ENCODE peak calls at places on chromosome 12, in nine cellular contexts. One of them, this sample, is unnamed.
A peak's percentile ranks its signal among the peaks of the same experiment; 100 is the strongest.

GRCh38 chr12:132631357-132632065 is 12.9 kb downstream of the P2RX2 start:
- DNase-seq in fibroblast of the aortic adventitia: no peak
- DNase-seq in stimulated activated CD8-positive, alpha-beta memory T cell treated with anti-CD3 and anti-CD28 coated beads, Interleukin-15, amount 100 ng/mL, for 24 hours: no peak
- DNase-seq in MM.1S: no peak
- DNase-seq in T-cell: no peak
- DNase-seq in AG10803: no peak
- DNase-seq in Ammon's horn: no peak
- DNase-seq in iris pigment epithelial cell: no peak
- DNase-seq in psoas muscle: no peak
- DNase-seq in this sample: no peak

GRCh38 chr12:85765443-85765842 is 70.8 kb downstream of the RASSF9 start:
- DNase-seq in fibroblast of the aortic adventitia: no peak
- DNase-seq in stimulated activated CD8-positive, alpha-beta memory T cell treated with anti-CD3 and anti-CD28 coated beads, Interleukin-15, amount 100 ng/mL, for 24 hours: no peak
- DNase-seq in MM.1S: no peak
- DNase-seq in T-cell: no peak
- DNase-seq in AG10803: no peak
- DNase-seq in Ammon's horn: no peak
- DNase-seq in iris pigment epithelial cell: no peak
- DNase-seq in psoas muscle: no peak
- DNase-seq in this sample: no peak

GRCh38 chr12:30026621-30027234 is 243.0 kb upstream of the TMTC1 start:
- DNase-seq in fibroblast of the aortic adventitia: peak; percentile 94
- DNase-seq in stimulated activated CD8-positive, alpha-beta memory T cell treated with anti-CD3 and anti-CD28 coated beads, Interleukin-15, amount 100 ng/mL, for 24 hours: no peak
- DNase-seq in MM.1S: no peak
- DNase-seq in T-cell: no peak
- DNase-seq in AG10803: peak; percentile 64
- DNase-seq in Ammon's horn: no peak
- DNase-seq in iris pigment epithelial cell: peak; percentile 88
- DNase-seq in psoas muscle: no peak
- DNase-seq in this sample: no peak

GRCh38 chr12:130421896-130422295 is 84.2 kb downstream of the PIWIL1 start:
- DNase-seq in fibroblast of the aortic adventitia: no peak
- DNase-seq in stimulated activated CD8-positive, alpha-beta memory T cell treated with anti-CD3 and anti-CD28 coated beads, Interleukin-15, amount 100 ng/mL, for 24 hours: no peak
- DNase-seq in MM.1S: no peak
- DNase-seq in T-cell: no peak
- DNase-seq in AG10803: no peak
- DNase-seq in Ammon's horn: no peak
- DNase-seq in iris pigment epithelial cell: no peak
- DNase-seq in psoas muscle: no peak
- DNase-seq in this sample: no peak

GRCh38 chr12:96989916-96990315 is 82.9 kb downstream of the NEDD1 start:
- DNase-seq in fibroblast of the aortic adventitia: no peak
- DNase-seq in stimulated activated CD8-positive, alpha-beta memory T cell treated with anti-CD3 and anti-CD28 coated beads, Interleukin-15, amount 100 ng/mL, for 24 hours: no peak
- DNase-seq in MM.1S: peak; percentile 44
- DNase-seq in T-cell: no peak
- DNase-seq in AG10803: no peak
- DNase-seq in Ammon's horn: no peak
- DNase-seq in iris pigment epithelial cell: peak; percentile 10
- DNase-seq in psoas muscle: no peak
- DNase-seq in this sample: no peak

GRCh38 chr12:19761465-19761864 is 322.2 kb downstream of the AEBP2 start:
- DNase-seq in fibroblast of the aortic adventitia: no peak
- DNase-seq in stimulated activated CD8-positive, alpha-beta memory T cell treated with anti-CD3 and anti-CD28 coated beads, Interleukin-15, amount 100 ng/mL, for 24 hours: no peak
- DNase-seq in MM.1S: no peak
- DNase-seq in T-cell: no peak
- DNase-seq in AG10803: no peak
- DNase-seq in Ammon's horn: no peak
- DNase-seq in iris pigment epithelial cell: peak; percentile 39
- DNase-seq in psoas muscle: no peak
- DNase-seq in this sample: no peak

GRCh38 chr12:53530056-53530455 is 22.8 kb upstream of the NPFF start:
- DNase-seq in fibroblast of the aortic adventitia: no peak
- DNase-seq in stimulated activated CD8-positive, alpha-beta memory T cell treated with anti-CD3 and anti-CD28 coated beads, Interleukin-15, amount 100 ng/mL, for 24 hours: no peak
- DNase-seq in MM.1S: no peak
- DNase-seq in T-cell: no peak
- DNase-seq in AG10803: no peak
- DNase-seq in Ammon's horn: no peak
- DNase-seq in iris pigment epithelial cell: no peak
- DNase-seq in psoas muscle: no peak
- DNase-seq in this sample: no peak

GRCh38 chr12:5887758-5888157 is 57.3 kb downstream of the ANO2 start:
- DNase-seq in fibroblast of the aortic adventitia: no peak
- DNase-seq in stimulated activated CD8-positive, alpha-beta memory T cell treated with anti-CD3 and anti-CD28 coated beads, Interleukin-15, amount 100 ng/mL, for 24 hours: no peak
- DNase-seq in MM.1S: no peak
- DNase-seq in T-cell: no peak
- DNase-seq in AG10803: no peak
- DNase-seq in Ammon's horn: no peak
- DNase-seq in iris pigment epithelial cell: no peak
- DNase-seq in psoas muscle: no peak
- DNase-seq in this sample: no peak

GRCh38 chr12:132053338-132054330 is 90.5 kb downstream of the DDX51 start:
- DNase-seq in fibroblast of the aortic adventitia: no peak
- DNase-seq in stimulated activated CD8-positive, alpha-beta memory T cell treated with anti-CD3 and anti-CD28 coated beads, Interleukin-15, amount 100 ng/mL, for 24 hours: no peak
- DNase-seq in MM.1S: no peak
- DNase-seq in T-cell: no peak
- DNase-seq in AG10803: no peak
- DNase-seq in Ammon's horn: no peak
- DNase-seq in iris pigment epithelial cell: no peak
- DNase-seq in psoas muscle: no peak
- DNase-seq in this sample: no peak

GRCh38 chr12:109883429-109883828 is 3.1 kb upstream of the GLTP start:
- DNase-seq in fibroblast of the aortic adventitia: no peak
- DNase-seq in stimulated activated CD8-positive, alpha-beta memory T cell treated with anti-CD3 and anti-CD28 coated beads, Interleukin-15, amount 100 ng/mL, for 24 hours: no peak
- DNase-seq in MM.1S: no peak
- DNase-seq in T-cell: no peak
- DNase-seq in AG10803: no peak
- DNase-seq in Ammon's horn: no peak
- DNase-seq in iris pigment epithelial cell: no peak
- DNase-seq in psoas muscle: no peak
- DNase-seq in this sample: no peak

GRCh38 chr12:12985817-12986408 is 14.2 kb downstream of the HEBP1 start:
- DNase-seq in fibroblast of the aortic adventitia: peak; percentile 22
- DNase-seq in stimulated activated CD8-positive, alpha-beta memory T cell treated with anti-CD3 and anti-CD28 coated beads, Interleukin-15, amount 100 ng/mL, for 24 hours: no peak
- DNase-seq in MM.1S: no peak
- DNase-seq in T-cell: no peak
- DNase-seq in AG10803: no peak
- DNase-seq in Ammon's horn: no peak
- DNase-seq in iris pigment epithelial cell: peak; percentile 44
- DNase-seq in psoas muscle: no peak
- DNase-seq in this sample: no peak

GRCh38 chr12:62332598-62332997 is 72.4 kb downstream of the USP15 start:
- DNase-seq in fibroblast of the aortic adventitia: peak; percentile 66
- DNase-seq in stimulated activated CD8-positive, alpha-beta memory T cell treated with anti-CD3 and anti-CD28 coated beads, Interleukin-15, amount 100 ng/mL, for 24 hours: no peak
- DNase-seq in MM.1S: no peak
- DNase-seq in T-cell: no peak
- DNase-seq in AG10803: peak; percentile 74
- DNase-seq in Ammon's horn: no peak
- DNase-seq in iris pigment epithelial cell: peak; percentile 75
- DNase-seq in psoas muscle: no peak
- DNase-seq in this sample: no peak

GRCh38 chr12:104506691-104507401 is 50.1 kb downstream of the CHST11 start:
- DNase-seq in fibroblast of the aortic adventitia: no peak
- DNase-seq in stimulated activated CD8-positive, alpha-beta memory T cell treated with anti-CD3 and anti-CD28 coated beads, Interleukin-15, amount 100 ng/mL, for 24 hours: no peak
- DNase-seq in MM.1S: no peak
- DNase-seq in T-cell: no peak
- DNase-seq in AG10803: no peak
- DNase-seq in Ammon's horn: no peak
- DNase-seq in iris pigment epithelial cell: no peak
- DNase-seq in psoas muscle: no peak
- DNase-seq in this sample: no peak

GRCh38 chr12:122721057-122721545 is 4.5 kb upstream of the HCAR3 start:
- DNase-seq in fibroblast of the aortic adventitia: no peak
- DNase-seq in stimulated activated CD8-positive, alpha-beta memory T cell treated with anti-CD3 and anti-CD28 coated beads, Interleukin-15, amount 100 ng/mL, for 24 hours: no peak
- DNase-seq in MM.1S: no peak
- DNase-seq in T-cell: no peak
- DNase-seq in AG10803: no peak
- DNase-seq in Ammon's horn: no peak
- DNase-seq in iris pigment epithelial cell: peak; percentile 67
- DNase-seq in psoas muscle: no peak
- DNase-seq in this sample: no peak

GRCh38 chr12:58443273-58443980 is 476.9 kb downstream of the LRIG3 start:
- DNase-seq in fibroblast of the aortic adventitia: peak; percentile 60
- DNase-seq in stimulated activated CD8-positive, alpha-beta memory T cell treated with anti-CD3 and anti-CD28 coated beads, Interleukin-15, amount 100 ng/mL, for 24 hours: no peak
- DNase-seq in MM.1S: peak; percentile 37
- DNase-seq in T-cell: no peak
- DNase-seq in AG10803: peak; percentile 18
- DNase-seq in Ammon's horn: no peak
- DNase-seq in iris pigment epithelial cell: peak; percentile 67
- DNase-seq in psoas muscle: no peak
- DNase-seq in this sample: no peak

GRCh38 chr12:98388126-98388525 is 127.3 kb upstream of the TMPO start:
- DNase-seq in fibroblast of the aortic adventitia: no peak
- DNase-seq in stimulated activated CD8-positive, alpha-beta memory T cell treated with anti-CD3 and anti-CD28 coated beads, Interleukin-15, amount 100 ng/mL, for 24 hours: no peak
- DNase-seq in MM.1S: no peak
- DNase-seq in T-cell: no peak
- DNase-seq in AG10803: no peak
- DNase-seq in Ammon's horn: no peak
- DNase-seq in iris pigment epithelial cell: no peak
- DNase-seq in psoas muscle: no peak
- DNase-seq in this sample: no peak

GRCh38 chr12:123873795-123874194 is 98.8 kb downstream of the CCDC92 start:
- DNase-seq in fibroblast of the aortic adventitia: no peak
- DNase-seq in stimulated activated CD8-positive, alpha-beta memory T cell treated with anti-CD3 and anti-CD28 coated beads, Interleukin-15, amount 100 ng/mL, for 24 hours: no peak
- DNase-seq in MM.1S: no peak
- DNase-seq in T-cell: no peak
- DNase-seq in AG10803: no peak
- DNase-seq in Ammon's horn: no peak
- DNase-seq in iris pigment epithelial cell: no peak
- DNase-seq in psoas muscle: no peak
- DNase-seq in this sample: no peak

GRCh38 chr12:39103552-39104165 is 198.3 kb upstream of the CPNE8 start:
- DNase-seq in fibroblast of the aortic adventitia: peak; percentile 76
- DNase-seq in stimulated activated CD8-positive, alpha-beta memory T cell treated with anti-CD3 and anti-CD28 coated beads, Interleukin-15, amount 100 ng/mL, for 24 hours: no peak
- DNase-seq in MM.1S: peak; percentile 59
- DNase-seq in T-cell: no peak
- DNase-seq in AG10803: peak; percentile 58
- DNase-seq in Ammon's horn: peak; percentile 83
- DNase-seq in iris pigment epithelial cell: peak; percentile 63
- DNase-seq in psoas muscle: no peak
- DNase-seq in this sample: no peak

GRCh38 chr12:116880817-116881324 is 370 bp downstream of the HRK start:
- DNase-seq in fibroblast of the aortic adventitia: peak; percentile 24
- DNase-seq in stimulated activated CD8-positive, alpha-beta memory T cell treated with anti-CD3 and anti-CD28 coated beads, Interleukin-15, amount 100 ng/mL, for 24 hours: no peak
- DNase-seq in MM.1S: peak; percentile 59
- DNase-seq in T-cell: no peak
- DNase-seq in AG10803: peak; percentile 32
- DNase-seq in Ammon's horn: no peak
- DNase-seq in iris pigment epithelial cell: peak; percentile 57
- DNase-seq in psoas muscle: no peak
- DNase-seq in this sample: no peak

GRCh38 chr12:52056801-52057613 is 5.8 kb downstream of the NR4A1 start:
- DNase-seq in fibroblast of the aortic adventitia: peak; percentile 84
- DNase-seq in stimulated activated CD8-positive, alpha-beta memory T cell treated with anti-CD3 and anti-CD28 coated beads, Interleukin-15, amount 100 ng/mL, for 24 hours: no peak
- DNase-seq in MM.1S: no peak
- DNase-seq in T-cell: no peak
- DNase-seq in AG10803: peak; percentile 70
- DNase-seq in Ammon's horn: peak; percentile 3
- DNase-seq in iris pigment epithelial cell: no peak
- DNase-seq in psoas muscle: no peak
- DNase-seq in this sample: no peak

GRCh38 chr12:89353188-89353822 is 1.0 kb upstream of the DUSP6 start:
- DNase-seq in fibroblast of the aortic adventitia: no peak
- DNase-seq in stimulated activated CD8-positive, alpha-beta memory T cell treated with anti-CD3 and anti-CD28 coated beads, Interleukin-15, amount 100 ng/mL, for 24 hours: peak; percentile 10
- DNase-seq in MM.1S: peak; percentile 55
- DNase-seq in T-cell: peak; percentile 14
- DNase-seq in AG10803: peak; percentile 68
- DNase-seq in Ammon's horn: peak; percentile 58
- DNase-seq in iris pigment epithelial cell: peak; percentile 76
- DNase-seq in psoas muscle: peak; percentile 70
- DNase-seq in this sample: peak; percentile 16

GRCh38 chr12:132071837-132072384 is 72.2 kb downstream of the DDX51 start:
- DNase-seq in fibroblast of the aortic adventitia: no peak
- DNase-seq in stimulated activated CD8-positive, alpha-beta memory T cell treated with anti-CD3 and anti-CD28 coated beads, Interleukin-15, amount 100 ng/mL, for 24 hours: no peak
- DNase-seq in MM.1S: no peak
- DNase-seq in T-cell: no peak
- DNase-seq in AG10803: no peak
- DNase-seq in Ammon's horn: no peak
- DNase-seq in iris pigment epithelial cell: peak; percentile 11
- DNase-seq in psoas muscle: no peak
- DNase-seq in this sample: no peak

GRCh38 chr12:114846771-114847170 is 162.8 kb upstream of the TBX3 start:
- DNase-seq in fibroblast of the aortic adventitia: no peak
- DNase-seq in stimulated activated CD8-positive, alpha-beta memory T cell treated with anti-CD3 and anti-CD28 coated beads, Interleukin-15, amount 100 ng/mL, for 24 hours: no peak
- DNase-seq in MM.1S: no peak
- DNase-seq in T-cell: no peak
- DNase-seq in AG10803: no peak
- DNase-seq in Ammon's horn: no peak
- DNase-seq in iris pigment epithelial cell: no peak
- DNase-seq in psoas muscle: no peak
- DNase-seq in this sample: no peak

GRCh38 chr12:31737345-31737744 is 8.5 kb upstream of the AMN1 start:
- DNase-seq in fibroblast of the aortic adventitia: no peak
- DNase-seq in stimulated activated CD8-positive, alpha-beta memory T cell treated with anti-CD3 and anti-CD28 coated beads, Interleukin-15, amount 100 ng/mL, for 24 hours: no peak
- DNase-seq in MM.1S: no peak
- DNase-seq in T-cell: no peak
- DNase-seq in AG10803: no peak
- DNase-seq in Ammon's horn: no peak
- DNase-seq in iris pigment epithelial cell: no peak
- DNase-seq in psoas muscle: no peak
- DNase-seq in this sample: no peak

GRCh38 chr12:1435456-1435855 is 158.9 kb downstream of the FBXL14 start:
- DNase-seq in fibroblast of the aortic adventitia: peak; percentile 39
- DNase-seq in stimulated activated CD8-positive, alpha-beta memory T cell treated with anti-CD3 and anti-CD28 coated beads, Interleukin-15, amount 100 ng/mL, for 24 hours: no peak
- DNase-seq in MM.1S: no peak
- DNase-seq in T-cell: no peak
- DNase-seq in AG10803: peak; percentile 28
- DNase-seq in Ammon's horn: no peak
- DNase-seq in iris pigment epithelial cell: peak; percentile 77
- DNase-seq in psoas muscle: no peak
- DNase-seq in this sample: no peak

GRCh38 chr12:49144384-49144783 is 13.2 kb upstream of the TUBA1B start:
- DNase-seq in fibroblast of the aortic adventitia: no peak
- DNase-seq in stimulated activated CD8-positive, alpha-beta memory T cell treated with anti-CD3 and anti-CD28 coated beads, Interleukin-15, amount 100 ng/mL, for 24 hours: no peak
- DNase-seq in MM.1S: no peak
- DNase-seq in T-cell: no peak
- DNase-seq in AG10803: no peak
- DNase-seq in Ammon's horn: no peak
- DNase-seq in iris pigment epithelial cell: no peak
- DNase-seq in psoas muscle: no peak
- DNase-seq in this sample: no peak

GRCh38 chr12:83015390-83016225 is 328.9 kb downstream of the TMTC2 start:
- DNase-seq in fibroblast of the aortic adventitia: no peak
- DNase-seq in stimulated activated CD8-positive, alpha-beta memory T cell treated with anti-CD3 and anti-CD28 coated beads, Interleukin-15, amount 100 ng/mL, for 24 hours: no peak
- DNase-seq in MM.1S: no peak
- DNase-seq in T-cell: no peak
- DNase-seq in AG10803: peak; percentile 27
- DNase-seq in Ammon's horn: no peak
- DNase-seq in iris pigment epithelial cell: peak; percentile 41
- DNase-seq in psoas muscle: no peak
- DNase-seq in this sample: no peak

GRCh38 chr12:12859690-12860089 is 31.7 kb upstream of the GPRC5A start:
- DNase-seq in fibroblast of the aortic adventitia: no peak
- DNase-seq in stimulated activated CD8-positive, alpha-beta memory T cell treated with anti-CD3 and anti-CD28 coated beads, Interleukin-15, amount 100 ng/mL, for 24 hours: no peak
- DNase-seq in MM.1S: no peak
- DNase-seq in T-cell: no peak
- DNase-seq in AG10803: no peak
- DNase-seq in Ammon's horn: no peak
- DNase-seq in iris pigment epithelial cell: peak; percentile 53
- DNase-seq in psoas muscle: no peak
- DNase-seq in this sample: no peak

GRCh38 chr12:86256169-86256568 is at the start of gene MGAT4C:
- DNase-seq in fibroblast of the aortic adventitia: no peak
- DNase-seq in stimulated activated CD8-positive, alpha-beta memory T cell treated with anti-CD3 and anti-CD28 coated beads, Interleukin-15, amount 100 ng/mL, for 24 hours: no peak
- DNase-seq in MM.1S: no peak
- DNase-seq in T-cell: no peak
- DNase-seq in AG10803: no peak
- DNase-seq in Ammon's horn: no peak
- DNase-seq in iris pigment epithelial cell: no peak
- DNase-seq in psoas muscle: no peak
- DNase-seq in this sample: no peak

GRCh38 chr12:76117067-76117691 is 32.7 kb upstream of the NAP1L1 start:
- DNase-seq in fibroblast of the aortic adventitia: no peak
- DNase-seq in stimulated activated CD8-positive, alpha-beta memory T cell treated with anti-CD3 and anti-CD28 coated beads, Interleukin-15, amount 100 ng/mL, for 24 hours: no peak
- DNase-seq in MM.1S: no peak
- DNase-seq in T-cell: no peak
- DNase-seq in AG10803: no peak
- DNase-seq in Ammon's horn: no peak
- DNase-seq in iris pigment epithelial cell: no peak
- DNase-seq in psoas muscle: no peak
- DNase-seq in this sample: no peak

GRCh38 chr12:32756476-32757158 is 920 bp upstream of the YARS2 start:
- DNase-seq in fibroblast of the aortic adventitia: peak; percentile 2
- DNase-seq in stimulated activated CD8-positive, alpha-beta memory T cell treated with anti-CD3 and anti-CD28 coated beads, Interleukin-15, amount 100 ng/mL, for 24 hours: no peak
- DNase-seq in MM.1S: no peak
- DNase-seq in T-cell: no peak
- DNase-seq in AG10803: no peak
- DNase-seq in Ammon's horn: no peak
- DNase-seq in iris pigment epithelial cell: peak; percentile 9
- DNase-seq in psoas muscle: no peak
- DNase-seq in this sample: no peak

This sample was measured in effector CD4-positive, alpha-beta T cell.